ENCODE peak calls at places on chromosomes 1 and 21, in seven cellular contexts. One of them, this sample, is unnamed. For H3K27me3 and H3K4me1, the result is how much of the 10 kb centered on the place peaks cover.

GRCh38 chr1:247415423-247416361 is at the start of gene NLRP3:
- DNase-seq in hepatocyte: peak
- DNase-seq in osteoblast: peak
- DNase-seq in iPS DF 6.9: no peak
- DNase-seq in adipocyte: no peak
- DNase-seq in pancreas: no peak
- DNase-seq in stomach: peak
- DNase-seq in this sample: no peak

GRCh38 chr21:34881421-34881820 is 167.7 kb downstream of the RUNX1 start:
- DNase-seq in hepatocyte: no peak
- DNase-seq in osteoblast: peak
- DNase-seq in iPS DF 6.9: no peak
- DNase-seq in adipocyte: peak
- DNase-seq in pancreas: no peak
- DNase-seq in stomach: no peak
- DNase-seq in this sample: no peak

GRCh38 chr1:59076612-59077011 is 220.3 kb upstream of the FGGY start:
- DNase-seq in hepatocyte: no peak
- DNase-seq in osteoblast: peak
- DNase-seq in iPS DF 6.9: no peak
- DNase-seq in adipocyte: peak
- DNase-seq in pancreas: no peak
- DNase-seq in stomach: no peak
- DNase-seq in this sample: no peak

GRCh38 chr1:163071381-163072255 is 2.5 kb downstream of the RGS4 start:
- DNase-seq in hepatocyte: peak
- DNase-seq in osteoblast: peak
- DNase-seq in iPS DF 6.9: peak
- DNase-seq in adipocyte: peak
- DNase-seq in pancreas: peak
- DNase-seq in stomach: peak
- DNase-seq in this sample: peak

GRCh38 chr1:183840140-183840539 is 35.2 kb downstream of the RGL1 start:
- DNase-seq in hepatocyte: no peak
- DNase-seq in osteoblast: no peak
- DNase-seq in iPS DF 6.9: no peak
- DNase-seq in adipocyte: peak
- DNase-seq in pancreas: no peak
- DNase-seq in stomach: no peak
- DNase-seq in this sample: no peak

GRCh38 chr1:25555753-25556092 is 12.3 kb downstream of the LDLRAP1 start:
- DNase-seq in hepatocyte: no peak
- DNase-seq in osteoblast: no peak
- DNase-seq in iPS DF 6.9: no peak
- DNase-seq in adipocyte: no peak
- DNase-seq in pancreas: no peak
- DNase-seq in stomach: no peak
- DNase-seq in this sample: no peak

GRCh38 chr1:114314098-114314497 is 160.4 kb upstream of the SYT6 start:
- DNase-seq in hepatocyte: no peak
- DNase-seq in osteoblast: no peak
- DNase-seq in iPS DF 6.9: no peak
- DNase-seq in adipocyte: peak
- DNase-seq in pancreas: no peak
- DNase-seq in stomach: no peak
- DNase-seq in this sample: no peak

GRCh38 chr1:42056460-42056859 is 96.8 kb upstream of the GUCA2B start:
- DNase-seq in hepatocyte: no peak
- DNase-seq in osteoblast: no peak
- DNase-seq in iPS DF 6.9: no peak
- DNase-seq in adipocyte: no peak
- DNase-seq in pancreas: no peak
- DNase-seq in stomach: no peak
- DNase-seq in this sample: no peak

GRCh38 chr1:1081311-1082238 is 7.5 kb upstream of the RNF223 start:
- DNase-seq in hepatocyte: peak
- DNase-seq in osteoblast: peak
- DNase-seq in iPS DF 6.9: no peak
- DNase-seq in adipocyte: no peak
- DNase-seq in pancreas: peak
- DNase-seq in stomach: peak
- DNase-seq in this sample: no peak

GRCh38 chr1:24151175-24151533 is 8.2 kb upstream of the IL22RA1 start:
- DNase-seq in hepatocyte: peak
- DNase-seq in osteoblast: no peak
- DNase-seq in iPS DF 6.9: peak
- DNase-seq in adipocyte: no peak
- DNase-seq in pancreas: no peak
- DNase-seq in stomach: peak
- DNase-seq in this sample: no peak

GRCh38 chr1:54365847-54366246 is 40.3 kb downstream of the SSBP3 start:
- DNase-seq in hepatocyte: no peak
- DNase-seq in osteoblast: no peak
- DNase-seq in iPS DF 6.9: no peak
- DNase-seq in adipocyte: no peak
- DNase-seq in pancreas: no peak
- DNase-seq in stomach: no peak
- DNase-seq in this sample: no peak

GRCh38 chr1:8217011-8217711 is 100.8 kb upstream of the SLC45A1 start:
- DNase-seq in hepatocyte: peak
- DNase-seq in osteoblast: peak
- DNase-seq in iPS DF 6.9: no peak
- DNase-seq in adipocyte: no peak
- DNase-seq in pancreas: peak
- DNase-seq in stomach: peak
- DNase-seq in this sample: no peak

GRCh38 chr21:39529026-39529425 is 77.3 kb downstream of the SH3BGR start:
- DNase-seq in hepatocyte: peak
- DNase-seq in osteoblast: no peak
- DNase-seq in iPS DF 6.9: no peak
- DNase-seq in adipocyte: peak
- DNase-seq in pancreas: no peak
- DNase-seq in stomach: no peak
- DNase-seq in this sample: peak

GRCh38 chr1:108708726-108709660 is 3.7 kb upstream of the FNDC7 start:
- DNase-seq in hepatocyte: no peak
- DNase-seq in osteoblast: no peak
- DNase-seq in iPS DF 6.9: no peak
- DNase-seq in adipocyte: no peak
- DNase-seq in pancreas: no peak
- DNase-seq in stomach: no peak
- DNase-seq in this sample: peak

GRCh38 chr1:39691383-39692151 is at the start of gene HPCAL4:
- DNase-seq in hepatocyte: peak
- DNase-seq in osteoblast: peak
- DNase-seq in iPS DF 6.9: no peak
- DNase-seq in adipocyte: peak
- DNase-seq in pancreas: peak
- DNase-seq in stomach: peak
- DNase-seq in this sample: peak

GRCh38 chr1:81949421-81949820 is 148.7 kb downstream of the ADGRL2 start:
- DNase-seq in hepatocyte: no peak
- DNase-seq in osteoblast: no peak
- DNase-seq in iPS DF 6.9: no peak
- DNase-seq in adipocyte: no peak
- DNase-seq in pancreas: no peak
- DNase-seq in stomach: no peak
- DNase-seq in this sample: no peak

GRCh38 chr1:232627645-232628334 is 2.1 kb downstream of the SIPA1L2 start:
- DNase-seq in hepatocyte: peak
- DNase-seq in osteoblast: no peak
- DNase-seq in iPS DF 6.9: no peak
- DNase-seq in adipocyte: peak
- DNase-seq in pancreas: no peak
- DNase-seq in stomach: no peak
- DNase-seq in this sample: peak

GRCh38 chr21:10466200-10466599 is 55.2 kb upstream of the TPTE start:
- DNase-seq in hepatocyte: no peak
- DNase-seq in osteoblast: no peak
- DNase-seq in iPS DF 6.9: no peak
- DNase-seq in adipocyte: no peak
- DNase-seq in pancreas: no peak
- DNase-seq in stomach: no peak
- DNase-seq in this sample: no peak

GRCh38 chr1:37471345-37472231 is 2.8 kb upstream of the ZC3H12A start:
- DNase-seq in hepatocyte: peak
- DNase-seq in osteoblast: peak
- DNase-seq in iPS DF 6.9: no peak
- DNase-seq in adipocyte: peak
- DNase-seq in pancreas: peak
- DNase-seq in stomach: peak
- DNase-seq in this sample: peak

GRCh38 chr1:19963636-19964035 is 15.8 kb downstream of the PLA2G2A start:
- DNase-seq in hepatocyte: no peak
- DNase-seq in osteoblast: no peak
- DNase-seq in iPS DF 6.9: no peak
- DNase-seq in adipocyte: no peak
- DNase-seq in pancreas: no peak
- DNase-seq in stomach: no peak
- DNase-seq in this sample: no peak

GRCh38 chr21:38930838-38931237 is 125.1 kb downstream of the ETS2 start:
- DNase-seq in hepatocyte: peak
- DNase-seq in osteoblast: no peak
- DNase-seq in iPS DF 6.9: no peak
- DNase-seq in adipocyte: peak
- DNase-seq in pancreas: no peak
- DNase-seq in stomach: no peak
- DNase-seq in this sample: no peak

DNA sequence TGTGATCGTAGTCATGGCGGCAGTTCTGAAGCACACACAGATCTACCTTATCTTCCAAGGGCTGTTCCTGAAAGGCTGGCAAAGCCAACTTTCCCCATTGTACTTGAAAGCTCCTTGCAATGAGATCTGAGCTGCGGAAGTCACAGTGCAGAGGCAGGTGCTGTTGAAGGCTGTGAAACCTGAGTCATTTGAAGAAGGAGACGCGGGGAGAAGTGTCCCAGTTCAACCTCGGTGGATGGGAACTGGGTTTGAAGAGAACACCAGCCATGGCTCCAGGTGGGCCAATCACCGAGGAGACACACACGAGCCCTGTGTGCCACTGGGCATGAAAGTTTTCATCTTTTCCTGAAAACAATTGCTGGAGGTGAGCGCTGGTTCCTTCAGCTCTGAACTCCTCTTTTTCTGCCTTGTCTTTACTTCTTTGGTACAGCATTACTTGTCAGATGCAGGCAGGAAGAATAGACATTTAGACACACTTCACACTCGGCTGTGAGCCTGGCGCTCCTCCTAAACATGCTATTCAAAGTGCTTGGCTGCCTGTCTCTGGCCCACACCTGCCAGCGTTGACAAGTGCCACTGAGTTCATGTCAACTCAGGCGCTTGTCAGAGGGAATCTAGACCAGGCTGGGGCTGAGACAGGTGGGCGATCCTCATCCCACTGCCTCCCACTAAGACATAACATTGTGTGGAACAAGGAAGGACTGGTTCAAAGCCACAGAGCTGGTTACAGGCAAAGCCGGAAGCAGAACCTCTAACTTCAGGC is 25.7 kb upstream of the PDE9A start:
- DNase-seq in hepatocyte: no peak
- DNase-seq in osteoblast: no peak
- DNase-seq in iPS DF 6.9: no peak
- DNase-seq in adipocyte: no peak
- DNase-seq in pancreas: peak
- DNase-seq in stomach: no peak
- DNase-seq in this sample: no peak
- H3K27me3 ChIP-seq in hepatocyte: under half
- H3K27me3 ChIP-seq in osteoblast: under half
- H3K27me3 ChIP-seq in iPS DF 6.9: under half
- H3K27me3 ChIP-seq in adipocyte: half or more
- H3K27me3 ChIP-seq in pancreas: under half
- H3K27me3 ChIP-seq in stomach: under half
- H3K27me3 ChIP-seq in this sample: under half

GRCh38 chr1:223715710-223716103 is 3.4 kb downstream of the CAPN2 start:
- DNase-seq in hepatocyte: no peak
- DNase-seq in osteoblast: no peak
- DNase-seq in iPS DF 6.9: no peak
- DNase-seq in adipocyte: no peak
- DNase-seq in pancreas: no peak
- DNase-seq in stomach: no peak
- DNase-seq in this sample: no peak

GRCh38 chr1:223716302-223716862 is 4.0 kb downstream of the CAPN2 start:
- DNase-seq in hepatocyte: peak
- DNase-seq in osteoblast: no peak
- DNase-seq in iPS DF 6.9: no peak
- DNase-seq in adipocyte: peak
- DNase-seq in pancreas: no peak
- DNase-seq in stomach: no peak
- DNase-seq in this sample: no peak

GRCh38 chr1:223713546-223714420 is 1.4 kb downstream of the CAPN2 start:
- DNase-seq in hepatocyte: no peak
- DNase-seq in osteoblast: peak
- DNase-seq in iPS DF 6.9: no peak
- DNase-seq in adipocyte: peak
- DNase-seq in pancreas: no peak
- DNase-seq in stomach: no peak
- DNase-seq in this sample: no peak

GRCh38 chr1:223714421-223714724 is 2.0 kb downstream of the CAPN2 start:
- DNase-seq in hepatocyte: no peak
- DNase-seq in osteoblast: no peak
- DNase-seq in iPS DF 6.9: no peak
- DNase-seq in adipocyte: no peak
- DNase-seq in pancreas: no peak
- DNase-seq in stomach: no peak
- DNase-seq in this sample: no peak

GRCh38 chr1:223714849-223715709 is 2.7 kb downstream of the CAPN2 start:
- DNase-seq in hepatocyte: peak
- DNase-seq in osteoblast: peak
- DNase-seq in iPS DF 6.9: no peak
- DNase-seq in adipocyte: peak
- DNase-seq in pancreas: no peak
- DNase-seq in stomach: no peak
- DNase-seq in this sample: peak
- H3K4me1 ChIP-seq in hepatocyte: under half
- H3K4me1 ChIP-seq in osteoblast: half or more
- H3K4me1 ChIP-seq in iPS DF 6.9: under half
- H3K4me1 ChIP-seq in adipocyte: half or more
- H3K4me1 ChIP-seq in pancreas: under half
- H3K4me1 ChIP-seq in stomach: half or more
- H3K4me1 ChIP-seq in this sample: under half

GRCh38 chr1:205986848-205987247 is 16.3 kb downstream of the RAB7B start:
- DNase-seq in hepatocyte: no peak
- DNase-seq in osteoblast: no peak
- DNase-seq in iPS DF 6.9: no peak
- DNase-seq in adipocyte: peak
- DNase-seq in pancreas: no peak
- DNase-seq in stomach: no peak
- DNase-seq in this sample: no peak
- H3K27me3 ChIP-seq in hepatocyte: under half
- H3K27me3 ChIP-seq in osteoblast: under half
- H3K27me3 ChIP-seq in iPS DF 6.9: under half
- H3K27me3 ChIP-seq in adipocyte: under half
- H3K27me3 ChIP-seq in pancreas: under half
- H3K27me3 ChIP-seq in stomach: under half
- H3K27me3 ChIP-seq in this sample: under half

DNA sequence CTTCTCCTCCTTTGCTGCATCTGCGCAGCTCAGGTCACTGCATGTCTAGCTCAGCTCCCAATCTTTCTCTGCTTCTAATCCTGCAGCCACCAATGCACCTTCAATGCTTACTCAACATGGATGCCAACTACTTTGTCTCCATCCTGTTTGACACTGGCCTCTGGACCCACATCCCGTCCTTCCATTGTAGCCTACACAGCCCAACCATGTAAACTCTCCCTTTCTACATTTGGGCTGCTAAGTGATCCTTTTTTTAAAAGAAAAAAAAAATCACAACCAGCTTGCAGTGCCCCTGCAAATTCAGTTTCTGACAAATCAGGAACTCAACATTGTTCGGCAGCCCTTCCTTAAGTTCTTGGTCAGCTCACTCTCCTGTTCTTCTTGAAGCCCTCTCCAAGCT is 9.4 kb upstream of the CRABP2 start:
- DNase-seq in hepatocyte: no peak
- DNase-seq in osteoblast: no peak
- DNase-seq in iPS DF 6.9: no peak
- DNase-seq in adipocyte: no peak
- DNase-seq in pancreas: no peak
- DNase-seq in stomach: no peak
- DNase-seq in this sample: no peak
- H3K4me1 ChIP-seq in hepatocyte: under half
- H3K4me1 ChIP-seq in osteoblast: under half
- H3K4me1 ChIP-seq in iPS DF 6.9: under half
- H3K4me1 ChIP-seq in adipocyte: under half
- H3K4me1 ChIP-seq in pancreas: under half
- H3K4me1 ChIP-seq in stomach: under half
- H3K4me1 ChIP-seq in this sample: under half